ENCODE peak calls at places on chromosomes 12 and 14, in four cellular contexts. V is AG09309, H is adrenal gland, W is pancreas. K is an unnamed sample.
A peak's percentile ranks its signal among the peaks of the same experiment; 100 is the strongest.

GRCh38 chr14:68814376-68815287 is 21.8 kb upstream of the ZFP36L1 start:
- DNase-seq in V (no peak), H (peak; percentile 63), W (no peak), K (no peak)

GRCh38 chr12:120584343-120585149 is 3.3 kb upstream of the POP5 start:
- DNase-seq in V (no peak), H (peak; percentile 44), W (peak; percentile 83), K (no peak)

GRCh38 chr12:26172013-26172412 is 23.4 kb upstream of the SSPN start:
- DNase-seq in V (no peak), H (no peak), W (no peak), K (no peak)

GRCh38 chr12:22624573-22624907 is 431 bp upstream of the ETNK1 start:
- DNase-seq in V (no peak), H (no peak), W (no peak), K (no peak)

GRCh38 chr12:105705765-105706164 is 375.3 kb downstream of the C12orf75 start:
- DNase-seq in V (no peak), H (peak; percentile 59), W (no peak), K (no peak)

GRCh38 chr14:103819503-103820307 is 27.7 kb downstream of the PPP1R13B start:
- DNase-seq in V (no peak), H (no peak), W (no peak), K (no peak)

GRCh38 chr12:1474059-1474537 is 120.3 kb downstream of the FBXL14 start:
- DNase-seq in V (peak; percentile 91), H (peak; percentile 28), W (no peak), K (peak; percentile 97)

GRCh38 chr14:68173227-68173972 is 353.8 kb downstream of the RAD51B start:
- DNase-seq in V (no peak), H (no peak), W (no peak), K (peak; percentile 84)

GRCh38 chr12:105659355-105660075 is 329.0 kb downstream of the C12orf75 start:
- DNase-seq in V (no peak), H (peak; percentile 3), W (no peak), K (no peak)

GRCh38 chr14:102508774-102509743 is 517 bp downstream of the ANKRD9 start:
- DNase-seq in V (no peak), H (peak; percentile 87), W (peak; percentile 75), K (no peak)

GRCh38 chr12:126139355-126139754 is 1074.1 kb downstream of the AACS start:
- DNase-seq in V (no peak), H (no peak), W (no peak), K (no peak)

DNA sequence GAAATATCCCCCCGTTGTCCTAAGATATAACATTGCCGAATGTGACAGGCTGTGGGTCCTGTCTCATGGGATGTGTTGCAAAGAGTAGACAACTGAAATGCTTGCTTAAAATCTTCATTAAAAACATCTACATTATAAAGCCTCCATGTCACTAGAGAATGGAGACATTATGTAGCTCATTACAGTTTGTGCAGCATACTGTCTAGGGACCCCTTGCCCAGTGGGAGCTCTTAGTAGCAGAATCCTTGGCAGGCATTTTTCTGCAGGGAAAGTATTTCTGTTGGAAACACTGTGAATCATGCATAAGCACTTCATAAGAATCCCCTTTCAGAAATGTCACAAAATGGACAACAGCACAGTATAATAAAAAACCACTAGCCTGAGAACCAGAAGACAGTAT is 174.4 kb downstream of the MGAT4C start:
- DNase-seq in V (no peak), H (no peak), W (no peak), K (no peak)
- TF ChIP-seq CTCF in V (no peak), H (no peak), W (no peak), K (no peak)

GRCh38 chr14:60232185-60232584 is 16.8 kb upstream of the PPM1A start:
- DNase-seq in V (no peak), H (no peak), W (no peak), K (no peak)
- H3K4me3 ChIP-seq in V (no peak overlapping the region), H (no peak overlapping the region), W (no peak overlapping the region), K (no peak overlapping the region)

DNA sequence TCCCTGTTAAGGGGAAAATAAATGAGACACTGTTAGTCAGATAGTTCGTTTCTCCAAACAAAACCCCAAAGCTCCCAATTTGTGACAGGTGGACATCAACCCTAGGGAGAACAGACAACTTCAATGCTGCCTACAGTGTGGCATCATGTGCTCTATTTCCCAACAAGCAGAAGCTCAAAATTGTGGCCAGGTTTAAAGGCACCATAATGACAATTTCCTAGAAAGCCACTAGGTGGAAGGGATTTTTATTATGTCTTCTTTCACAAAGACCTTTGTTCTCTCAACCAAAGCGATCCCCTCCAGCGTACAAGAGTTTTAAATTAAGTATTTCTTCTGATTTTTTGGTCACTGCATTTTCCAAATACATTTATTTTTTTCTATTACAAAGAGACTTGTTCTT is 88.0 kb upstream of the MBIP start:
- DNase-seq in V (no peak), H (no peak), W (no peak), K (no peak)
- TF ChIP-seq CTCF in V (no peak), H (no peak), W (no peak), K (no peak)

DNA sequence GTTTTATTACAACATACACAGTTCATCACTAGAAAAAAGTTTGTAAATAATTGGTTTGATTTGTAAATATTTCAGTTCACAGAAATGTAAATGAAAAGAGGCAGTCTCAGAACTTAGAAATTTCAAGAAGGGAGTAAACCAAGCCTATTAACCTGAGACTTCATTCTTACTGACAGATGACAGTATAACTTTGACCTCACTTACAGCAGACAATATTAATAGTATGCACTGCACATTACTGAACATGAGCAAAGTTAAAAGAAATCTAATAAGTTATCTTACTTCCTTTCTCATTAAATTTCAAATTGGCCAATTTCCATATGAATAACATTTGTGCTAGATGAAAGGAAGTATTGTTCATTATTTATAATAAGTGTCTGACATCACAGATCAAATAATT is 235.8 kb downstream of the SLC6A15 start:
- DNase-seq in V (no peak), H (no peak), W (no peak), K (no peak)
- H3K4me3 ChIP-seq in V (no peak overlapping the region), H (no peak overlapping the region), W (no peak overlapping the region), K (no peak overlapping the region)

GRCh38 chr12:109795023-109795422 is 38.2 kb downstream of the TRPV4 start:
- DNase-seq in V (peak; percentile 48), H (peak; percentile 49), W (no peak), K (no peak)
- TF ChIP-seq CTCF in V (no peak), H (no peak), W (no peak), K (no peak)

GRCh38 chr12:114678718-114679117 is 5.3 kb downstream of the TBX3 start:
- DNase-seq in V (no peak), H (peak; percentile 74), W (no peak), K (no peak)
- H3K4me3 ChIP-seq in V (peak overlapping the region; percentile 78), H (peak overlapping the region; percentile 71), W (no peak overlapping the region), K (no peak overlapping the region)

GRCh38 chr14:50773632-50774541 is 57.1 kb downstream of the NIN start:
- DNase-seq in V (no peak), H (peak; percentile 50), W (peak; percentile 69), K (no peak)
- TF ChIP-seq CTCF in V (peak; percentile 98), H (peak; percentile 67), W (peak; percentile 72), K (peak; percentile 79)

GRCh38 chr12:93134893-93135285 is 205.8 kb upstream of the EEA1 start:
- DNase-seq in V (no peak), H (no peak), W (no peak), K (no peak)
- H3K4me3 ChIP-seq in V (no peak overlapping the region), H (no peak overlapping the region), W (no peak overlapping the region), K (no peak overlapping the region)

GRCh38 chr14:71538288-71538687 is 393.9 kb upstream of the RGS6 start:
- DNase-seq in V (no peak), H (no peak), W (no peak), K (no peak)
- TF ChIP-seq CTCF in V (no peak), H (no peak), W (no peak), K (no peak)

GRCh38 chr12:6541371-6542165 is 7.3 kb downstream of the GAPDH start:
- DNase-seq in V (no peak), H (no peak), W (no peak), K (no peak)

GRCh38 chr12:6538420-6539275 is 4.3 kb downstream of the GAPDH start:
- DNase-seq in V (no peak), H (no peak), W (no peak), K (no peak)

GRCh38 chr12:6540181-6540877 is 6.0 kb downstream of the GAPDH start:
- DNase-seq in V (peak; percentile 84), H (peak; percentile 88), W (no peak), K (no peak)

GRCh38 chr12:6536894-6537579 is 2.7 kb downstream of the GAPDH start:
- DNase-seq in V (no peak), H (peak; percentile 14), W (no peak), K (no peak)

DNA sequence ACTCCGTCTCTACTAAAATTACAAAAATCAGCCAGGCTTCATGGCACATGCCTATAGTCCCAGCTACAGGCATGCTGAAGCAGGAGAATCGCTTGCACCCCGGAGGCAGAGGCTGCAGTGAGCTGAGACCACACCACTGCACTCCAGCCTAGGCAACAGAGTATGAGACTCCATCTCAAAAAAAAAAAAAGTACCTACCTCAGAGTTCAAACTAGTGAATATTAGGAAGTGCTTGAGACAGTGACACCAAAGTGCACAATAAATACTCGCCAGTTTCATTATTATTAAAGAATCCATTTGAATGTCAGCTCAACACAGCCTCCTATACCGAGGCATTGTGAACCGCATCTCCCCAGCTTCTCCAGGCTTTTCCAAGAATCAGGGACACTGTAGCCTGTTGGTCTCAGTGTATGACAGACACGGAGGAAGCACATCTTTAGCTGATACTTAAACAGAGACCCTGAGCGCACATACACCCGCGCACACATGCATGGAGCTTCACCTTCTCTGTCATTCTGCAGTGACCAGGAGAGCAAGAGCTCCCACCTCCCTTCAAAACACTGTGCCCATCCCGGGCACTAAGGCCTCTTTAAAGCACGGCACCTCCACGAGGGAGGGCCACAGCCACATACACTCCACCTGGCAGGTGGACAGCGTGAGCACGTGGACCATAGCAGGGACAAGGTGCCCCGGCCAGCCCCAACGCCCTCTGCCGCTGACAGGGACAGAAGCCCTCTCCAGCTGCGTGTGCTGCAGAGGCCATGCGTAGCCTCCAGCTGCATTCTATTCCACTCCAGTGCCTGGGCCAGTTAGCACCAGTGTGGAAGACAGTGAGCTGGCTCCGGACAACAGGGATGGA is 5.2 kb downstream of the GAPDH start:
- DNase-seq in V (no peak), H (no peak), W (no peak), K (no peak)
- H3K4me3 ChIP-seq in V (no peak overlapping the region), H (no peak overlapping the region), W (no peak overlapping the region), K (no peak overlapping the region)